ENCODE peak calls at places on chromosomes 5 and 9, in five cellular contexts. R is HepG2, T is HCT116, Q is K562, O is GM12878. D is an unnamed sample.
A peak's percentile ranks its signal among the peaks of the same experiment; 100 is the strongest.

GRCh38 chr5:114782869-114783268 is 386.8 kb downstream of the TRIM36 start:
- DNase-seq in R (no peak), Q (no peak), O (no peak), T (no peak), D (no peak)

GRCh38 chr9:133484671-133485437 is 6.0 kb upstream of the SLC2A6 start:
- DNase-seq in O (no peak), R (no peak), T (no peak), Q (peak; percentile 42), D (no peak)

GRCh38 chr5:106875591-106876297 is 795.0 kb downstream of the EFNA5 start:
- DNase-seq in R (peak; percentile 62), O (no peak), Q (peak; percentile 29), T (peak; percentile 35), D (peak; percentile 76)

GRCh38 chr5:159242153-159242552 is 20.9 kb upstream of the UBLCP1 start:
- DNase-seq in T (no peak), R (no peak), Q (no peak), O (no peak), D (no peak)

GRCh38 chr9:88826651-88827245 is 164.5 kb upstream of the S1PR3 start:
- DNase-seq in T (no peak), O (no peak), R (no peak), Q (no peak), D (no peak)

GRCh38 chr5:54520940-54521339 is 3.4 kb downstream of the SNX18 start:
- DNase-seq in T (no peak), Q (no peak), O (no peak), R (no peak), D (no peak)

GRCh38 chr5:74500037-74500917 is 140.3 kb downstream of the ENC1 start:
- DNase-seq in O (no peak), R (peak; percentile 96), T (no peak), Q (no peak), D (no peak)

GRCh38 chr5:31066655-31067328 is 126.7 kb upstream of the CDH6 start:
- DNase-seq in Q (no peak), T (no peak), R (no peak), O (no peak), D (no peak)

GRCh38 chr9:130450344-130451003 is 5.7 kb downstream of the ASS1 start:
- DNase-seq in Q (no peak), R (peak; percentile 90), T (no peak), O (no peak), D (no peak)

GRCh38 chr9:5389109-5389732 is 48.5 kb downstream of the PLGRKT start:
- DNase-seq in T (no peak), R (no peak), Q (no peak), O (peak; percentile 45), D (no peak)

GRCh38 chr5:172904643-172905345 is 54.4 kb upstream of the RPL26L1 start:
- DNase-seq in R (peak; percentile 19), Q (no peak), O (no peak), T (peak; percentile 48), D (no peak)

GRCh38 chr5:126208691-126209090 is 214.5 kb upstream of the GRAMD2B start:
- DNase-seq in R (no peak), O (no peak), Q (no peak), T (no peak), D (no peak)

GRCh38 chr9:129474740-129475404 is 146.0 kb downstream of the C9orf50 start:
- DNase-seq in Q (no peak), O (no peak), R (no peak), T (no peak), D (no peak)

GRCh38 chr5:106321242-106321641 is 1349.5 kb downstream of the EFNA5 start:
- DNase-seq in R (no peak), O (no peak), T (no peak), Q (no peak), D (no peak)

GRCh38 chr9:133986774-133987454 is 5.2 kb downstream of the VAV2 start:
- DNase-seq in O (no peak), T (no peak), R (no peak), Q (no peak), D (no peak)

GRCh38 chr9:125272697-125273096 is 11.1 kb downstream of the GAPVD1 start:
- DNase-seq in T (no peak), Q (no peak), R (peak; percentile 90), O (no peak), D (no peak)

GRCh38 chr5:124949862-124950261 is 203.4 kb upstream of the ZNF608 start:
- DNase-seq in Q (no peak), O (no peak), T (no peak), R (no peak), D (no peak)

GRCh38 chr9:77433675-77434445 is 214.3 kb downstream of the GNA14 start:
- DNase-seq in O (no peak), Q (peak; percentile 60), R (peak; percentile 48), T (peak; percentile 33), D (no peak)

GRCh38 chr5:126811515-126812198 is 34.7 kb downstream of the LMNB1 start:
- DNase-seq in Q (no peak), T (no peak), R (no peak), O (no peak), D (no peak)

GRCh38 chr5:148729182-148729581 is 74.9 kb upstream of the HTR4 start:
- DNase-seq in Q (peak; percentile 33), O (no peak), R (no peak), T (no peak), D (no peak)

GRCh38 chr9:18976368-18977238 is 56.4 kb downstream of the SAXO1 start:
- DNase-seq in O (no peak), T (no peak), R (no peak), Q (no peak), D (no peak)

GRCh38 chr5:81212211-81212687 is 20.9 kb upstream of the CKMT2 start:
- DNase-seq in R (no peak), T (no peak), Q (no peak), O (peak; percentile 51), D (no peak)

GRCh38 chr9:37617837-37618236 is 25.4 kb upstream of the TOMM5 start:
- DNase-seq in T (no peak), O (no peak), R (no peak), Q (no peak), D (no peak)

GRCh38 chr9:111559000-111559610 is 34.1 kb downstream of the ZNF483 start:
- DNase-seq in O (no peak), R (no peak), Q (no peak), T (no peak), D (peak; percentile 40)

GRCh38 chr9:92738661-92739081 is 26.0 kb downstream of the BICD2 start:
- DNase-seq in T (no peak), Q (no peak), R (no peak), O (no peak), D (no peak)

GRCh38 chr9:134214766-134215394 is 50.5 kb upstream of the RNU6ATAC start:
- DNase-seq in R (peak; percentile 19), Q (no peak), O (no peak), T (no peak), D (no peak)

GRCh38 chr5:154244476-154244875 is 53.9 kb downstream of the GALNT10 start:
- DNase-seq in R (no peak), T (no peak), O (no peak), Q (no peak), D (no peak)

GRCh38 chr5:181265092-181265671 is 4.2 kb upstream of the TRIM52 start:
- DNase-seq in R (no peak), O (no peak), T (no peak), Q (no peak), D (no peak)

GRCh38 chr9:134625361-134626140 is 16.1 kb upstream of the COL5A1 start:
- DNase-seq in T (no peak), R (no peak), O (no peak), Q (no peak), D (no peak)

GRCh38 chr5:65061250-65061973 is 292.7 kb downstream of the CWC27 start:
- DNase-seq in T (no peak), O (peak; percentile 77), R (no peak), Q (no peak), D (no peak)

GRCh38 chr9:2802494-2802921 is 41.4 kb downstream of the PUM3 start:
- DNase-seq in Q (no peak), R (peak; percentile 5), O (no peak), T (no peak), D (no peak)

GRCh38 chr5:32465076-32465475 is 20.5 kb upstream of the ZFR start:
- DNase-seq in Q (peak; percentile 3), T (no peak), R (no peak), O (no peak), D (no peak)

GRCh38 chr9:34988218-34989055 is 1.1 kb upstream of the DNAJB5 start:
- DNase-seq in R (no peak), O (no peak), Q (peak; percentile 36), T (no peak), D (no peak)

GRCh38 chr9:37953775-37954437 is 50.0 kb upstream of the SLC25A51 start:
- DNase-seq in T (peak; percentile 87), R (no peak), Q (peak; percentile 85), O (peak; percentile 80), D (no peak)

GRCh38 chr9:138008081-138008841 is 130.7 kb downstream of the CACNA1B start:
- DNase-seq in T (no peak), Q (no peak), R (no peak), O (no peak), D (no peak)

GRCh38 chr9:131395027-131395744 is 1.3 kb downstream of the PRRC2B start:
- DNase-seq in O (peak; percentile 26), Q (peak; percentile 27), R (no peak), T (no peak), D (no peak)

GRCh38 chr5:170306381-170306790 is 8.8 kb upstream of the LCP2 start:
- DNase-seq in R (no peak), O (no peak), Q (peak; percentile 70), T (no peak), D (no peak)
- TF ChIP-seq SRF in R (no peak), O (no peak), Q (peak; percentile 71), T (no peak), D (no peak)

GRCh38 chr5:171586436-171586835 is 167.0 kb downstream of the FGF18 start:
- DNase-seq in O (no peak), Q (no peak), R (no peak), T (no peak), D (no peak)

GRCh38 chr5:171588046-171588445 is 168.6 kb downstream of the FGF18 start:
- DNase-seq in O (no peak), T (no peak), Q (no peak), R (no peak), D (no peak)

GRCh38 chr5:171589461-171589860 is 170.0 kb downstream of the FGF18 start:
- DNase-seq in T (no peak), O (no peak), Q (no peak), R (no peak), D (peak; percentile 35)

GRCh38 chr5:171585981-171586380 is 166.5 kb downstream of the FGF18 start:
- DNase-seq in R (no peak), Q (no peak), T (no peak), O (no peak), D (no peak)

GRCh38 chr5:171588790-171589189 is 169.3 kb downstream of the FGF18 start:
- DNase-seq in R (no peak), O (no peak), T (no peak), Q (no peak), D (no peak)
- TF ChIP-seq SRF in R (no peak), O (no peak), T (no peak), Q (no peak), D (no peak)

GRCh38 chr5:58016329-58016728 is 443.6 kb downstream of the PLK2 start:
- DNase-seq in T (no peak), R (no peak), O (no peak), Q (no peak), D (no peak)
- TF ChIP-seq SRF in T (no peak), R (no peak), O (no peak), Q (no peak), D (no peak)

GRCh38 chr5:87850843-87851242 is 417.8 kb downstream of the TMEM161B start:
- DNase-seq in R (no peak), O (peak; percentile 8), T (no peak), Q (no peak), D (no peak)
- TF ChIP-seq SRF in R (no peak), O (no peak), T (no peak), Q (no peak), D (no peak)